ENCODE peak calls at places on chromosome 17, in ten cellular contexts. One of them, this sample, is unnamed.
A peak's percentile ranks its signal among the peaks of the same experiment; 100 is the strongest.

GRCh38 chr17:58242171-58242784 is 3.9 kb downstream of the LPO start:
- DNase-seq in body of pancreas: no peak
- DNase-seq in tibial artery: no peak
- DNase-seq in colonic mucosa: no peak
- DNase-seq in right cardiac atrium: no peak
- DNase-seq in fibroblast of lung: no peak
- DNase-seq in cardiac muscle cell: no peak
- DNase-seq in CD4-positive, alpha-beta T cell: no peak
- DNase-seq in MM.1S: no peak
- DNase-seq in CD8-positive, alpha-beta memory T cell: no peak
- DNase-seq in this sample: no peak

GRCh38 chr17:6454495-6455320 is 10.5 kb downstream of the PIMREG start:
- DNase-seq in body of pancreas: no peak
- DNase-seq in tibial artery: no peak
- DNase-seq in colonic mucosa: no peak
- DNase-seq in right cardiac atrium: no peak
- DNase-seq in fibroblast of lung: no peak
- DNase-seq in cardiac muscle cell: no peak
- DNase-seq in CD4-positive, alpha-beta T cell: no peak
- DNase-seq in MM.1S: no peak
- DNase-seq in CD8-positive, alpha-beta memory T cell: no peak
- DNase-seq in this sample: no peak

GRCh38 chr17:42560246-42560645 is 1.7 kb upstream of the COASY start:
- DNase-seq in body of pancreas: no peak
- DNase-seq in tibial artery: no peak
- DNase-seq in colonic mucosa: no peak
- DNase-seq in right cardiac atrium: no peak
- DNase-seq in fibroblast of lung: no peak
- DNase-seq in cardiac muscle cell: no peak
- DNase-seq in CD4-positive, alpha-beta T cell: no peak
- DNase-seq in MM.1S: no peak
- DNase-seq in CD8-positive, alpha-beta memory T cell: no peak
- DNase-seq in this sample: no peak

GRCh38 chr17:2792541-2793169 is 3.6 kb upstream of the RAP1GAP2 start:
- DNase-seq in body of pancreas: no peak
- DNase-seq in tibial artery: no peak
- DNase-seq in colonic mucosa: no peak
- DNase-seq in right cardiac atrium: no peak
- DNase-seq in fibroblast of lung: no peak
- DNase-seq in cardiac muscle cell: no peak
- DNase-seq in CD4-positive, alpha-beta T cell: peak; percentile 29
- DNase-seq in MM.1S: no peak
- DNase-seq in CD8-positive, alpha-beta memory T cell: peak; percentile 89
- DNase-seq in this sample: no peak

GRCh38 chr17:7435676-7436555 is 681 bp downstream of the TMEM102 start:
- DNase-seq in body of pancreas: peak; percentile 57
- DNase-seq in tibial artery: no peak
- DNase-seq in colonic mucosa: peak; percentile 75
- DNase-seq in right cardiac atrium: no peak
- DNase-seq in fibroblast of lung: no peak
- DNase-seq in cardiac muscle cell: peak; percentile 20
- DNase-seq in CD4-positive, alpha-beta T cell: peak; percentile 33
- DNase-seq in MM.1S: peak; percentile 52
- DNase-seq in CD8-positive, alpha-beta memory T cell: no peak
- DNase-seq in this sample: peak; percentile 49

GRCh38 chr17:16377804-16378400 is 3.0 kb upstream of the UBB start:
- DNase-seq in body of pancreas: peak; percentile 58
- DNase-seq in tibial artery: no peak
- DNase-seq in colonic mucosa: peak; percentile 47
- DNase-seq in right cardiac atrium: no peak
- DNase-seq in fibroblast of lung: peak; percentile 63
- DNase-seq in cardiac muscle cell: peak; percentile 65
- DNase-seq in CD4-positive, alpha-beta T cell: no peak
- DNase-seq in MM.1S: no peak
- DNase-seq in CD8-positive, alpha-beta memory T cell: no peak
- DNase-seq in this sample: no peak

GRCh38 chr17:79008666-79009387 is 737 bp downstream of the CANT1 start:
- DNase-seq in body of pancreas: no peak
- DNase-seq in tibial artery: peak; percentile 18
- DNase-seq in colonic mucosa: peak; percentile 49
- DNase-seq in right cardiac atrium: no peak
- DNase-seq in fibroblast of lung: no peak
- DNase-seq in cardiac muscle cell: no peak
- DNase-seq in CD4-positive, alpha-beta T cell: no peak
- DNase-seq in MM.1S: no peak
- DNase-seq in CD8-positive, alpha-beta memory T cell: no peak
- DNase-seq in this sample: no peak

GRCh38 chr17:2796164-2797140 is at the start of gene RAP1GAP2:
- DNase-seq in body of pancreas: no peak
- DNase-seq in tibial artery: peak; percentile 73
- DNase-seq in colonic mucosa: peak; percentile 84
- DNase-seq in right cardiac atrium: peak; percentile 68
- DNase-seq in fibroblast of lung: no peak
- DNase-seq in cardiac muscle cell: no peak
- DNase-seq in CD4-positive, alpha-beta T cell: peak; percentile 51
- DNase-seq in MM.1S: peak; percentile 62
- DNase-seq in CD8-positive, alpha-beta memory T cell: peak; percentile 86
- DNase-seq in this sample: peak; percentile 73

GRCh38 chr17:47192549-47192948 is 3.5 kb upstream of the CDC27 start:
- DNase-seq in body of pancreas: no peak
- DNase-seq in tibial artery: no peak
- DNase-seq in colonic mucosa: no peak
- DNase-seq in right cardiac atrium: no peak
- DNase-seq in fibroblast of lung: peak; percentile 69
- DNase-seq in cardiac muscle cell: no peak
- DNase-seq in CD4-positive, alpha-beta T cell: no peak
- DNase-seq in MM.1S: peak; percentile 79
- DNase-seq in CD8-positive, alpha-beta memory T cell: peak; percentile 21
- DNase-seq in this sample: no peak

GRCh38 chr17:48262982-48263586 is 155.5 kb downstream of the SNX11 start:
- DNase-seq in body of pancreas: no peak
- DNase-seq in tibial artery: no peak
- DNase-seq in colonic mucosa: no peak
- DNase-seq in right cardiac atrium: no peak
- DNase-seq in fibroblast of lung: no peak
- DNase-seq in cardiac muscle cell: peak; percentile 21
- DNase-seq in CD4-positive, alpha-beta T cell: no peak
- DNase-seq in MM.1S: peak; percentile 44
- DNase-seq in CD8-positive, alpha-beta memory T cell: no peak
- DNase-seq in this sample: no peak

GRCh38 chr17:39612291-39612894 is 4.7 kb upstream of the NEUROD2 start:
- DNase-seq in body of pancreas: no peak
- DNase-seq in tibial artery: no peak
- DNase-seq in colonic mucosa: no peak
- DNase-seq in right cardiac atrium: no peak
- DNase-seq in fibroblast of lung: no peak
- DNase-seq in cardiac muscle cell: no peak
- DNase-seq in CD4-positive, alpha-beta T cell: no peak
- DNase-seq in MM.1S: no peak
- DNase-seq in CD8-positive, alpha-beta memory T cell: no peak
- DNase-seq in this sample: no peak

GRCh38 chr17:82333279-82334171 is at the start of gene SECTM1:
- DNase-seq in body of pancreas: peak; percentile 55
- DNase-seq in tibial artery: peak; percentile 53
- DNase-seq in colonic mucosa: peak; percentile 68
- DNase-seq in right cardiac atrium: peak; percentile 57
- DNase-seq in fibroblast of lung: peak; percentile 21
- DNase-seq in cardiac muscle cell: peak; percentile 40
- DNase-seq in CD4-positive, alpha-beta T cell: no peak
- DNase-seq in MM.1S: peak; percentile 35
- DNase-seq in CD8-positive, alpha-beta memory T cell: no peak
- DNase-seq in this sample: no peak

GRCh38 chr17:66716236-66717026 is 118.5 kb upstream of the CACNG5 start:
- DNase-seq in body of pancreas: no peak
- DNase-seq in tibial artery: no peak
- DNase-seq in colonic mucosa: no peak
- DNase-seq in right cardiac atrium: no peak
- DNase-seq in fibroblast of lung: peak; percentile 39
- DNase-seq in cardiac muscle cell: peak; percentile 36
- DNase-seq in CD4-positive, alpha-beta T cell: no peak
- DNase-seq in MM.1S: no peak
- DNase-seq in CD8-positive, alpha-beta memory T cell: no peak
- DNase-seq in this sample: no peak

GRCh38 chr17:83127431-83128160 is 48.2 kb downstream of the METRNL start:
- DNase-seq in body of pancreas: no peak
- DNase-seq in tibial artery: no peak
- DNase-seq in colonic mucosa: no peak
- DNase-seq in right cardiac atrium: no peak
- DNase-seq in fibroblast of lung: no peak
- DNase-seq in cardiac muscle cell: no peak
- DNase-seq in CD4-positive, alpha-beta T cell: no peak
- DNase-seq in MM.1S: no peak
- DNase-seq in CD8-positive, alpha-beta memory T cell: no peak
- DNase-seq in this sample: no peak

DNA sequence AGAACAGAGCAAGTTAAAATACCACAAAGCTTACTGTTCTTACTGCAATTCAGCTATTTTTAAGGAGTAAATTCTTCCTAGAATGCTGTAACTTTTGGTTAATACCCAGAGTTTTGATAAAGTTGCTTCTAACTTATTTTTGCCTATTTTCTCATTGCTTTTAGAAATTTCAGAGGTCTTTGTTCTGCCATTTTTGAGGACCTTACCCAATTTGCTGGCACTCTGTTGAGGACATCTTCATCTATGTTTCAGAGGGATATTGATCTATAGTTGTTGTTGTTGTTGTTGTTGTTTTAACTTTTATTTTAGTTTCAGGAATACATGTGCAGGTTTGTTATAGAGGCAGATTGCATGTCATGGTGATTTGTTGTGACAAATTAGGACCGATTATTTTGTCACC is 111.0 kb upstream of the NACA2 start:
- DNase-seq in body of pancreas: no peak
- DNase-seq in tibial artery: no peak
- DNase-seq in colonic mucosa: no peak
- DNase-seq in right cardiac atrium: no peak
- DNase-seq in fibroblast of lung: no peak
- DNase-seq in cardiac muscle cell: no peak
- DNase-seq in CD4-positive, alpha-beta T cell: no peak
- DNase-seq in MM.1S: no peak
- DNase-seq in CD8-positive, alpha-beta memory T cell: no peak
- DNase-seq in this sample: no peak
- H3K9me3 ChIP-seq in body of pancreas: peaks cover 2% of the 10 kb centered on the region
- H3K9me3 ChIP-seq in tibial artery: peaks cover 20% of the 10 kb centered on the region
- H3K9me3 ChIP-seq in colonic mucosa: peaks cover 3% of the 10 kb centered on the region
- H3K9me3 ChIP-seq in right cardiac atrium: peaks cover 2% of the 10 kb centered on the region
- H3K9me3 ChIP-seq in fibroblast of lung: no peaks in the 10 kb centered on the region
- H3K9me3 ChIP-seq in cardiac muscle cell: no peaks in the 10 kb centered on the region
- H3K9me3 ChIP-seq in CD4-positive, alpha-beta T cell: peaks cover 40% of the 10 kb centered on the region
- H3K9me3 ChIP-seq in MM.1S: no peaks in the 10 kb centered on the region
- H3K9me3 ChIP-seq in CD8-positive, alpha-beta memory T cell: peaks cover 18% of the 10 kb centered on the region
- H3K9me3 ChIP-seq in this sample: peaks cover 9% of the 10 kb centered on the region

DNA sequence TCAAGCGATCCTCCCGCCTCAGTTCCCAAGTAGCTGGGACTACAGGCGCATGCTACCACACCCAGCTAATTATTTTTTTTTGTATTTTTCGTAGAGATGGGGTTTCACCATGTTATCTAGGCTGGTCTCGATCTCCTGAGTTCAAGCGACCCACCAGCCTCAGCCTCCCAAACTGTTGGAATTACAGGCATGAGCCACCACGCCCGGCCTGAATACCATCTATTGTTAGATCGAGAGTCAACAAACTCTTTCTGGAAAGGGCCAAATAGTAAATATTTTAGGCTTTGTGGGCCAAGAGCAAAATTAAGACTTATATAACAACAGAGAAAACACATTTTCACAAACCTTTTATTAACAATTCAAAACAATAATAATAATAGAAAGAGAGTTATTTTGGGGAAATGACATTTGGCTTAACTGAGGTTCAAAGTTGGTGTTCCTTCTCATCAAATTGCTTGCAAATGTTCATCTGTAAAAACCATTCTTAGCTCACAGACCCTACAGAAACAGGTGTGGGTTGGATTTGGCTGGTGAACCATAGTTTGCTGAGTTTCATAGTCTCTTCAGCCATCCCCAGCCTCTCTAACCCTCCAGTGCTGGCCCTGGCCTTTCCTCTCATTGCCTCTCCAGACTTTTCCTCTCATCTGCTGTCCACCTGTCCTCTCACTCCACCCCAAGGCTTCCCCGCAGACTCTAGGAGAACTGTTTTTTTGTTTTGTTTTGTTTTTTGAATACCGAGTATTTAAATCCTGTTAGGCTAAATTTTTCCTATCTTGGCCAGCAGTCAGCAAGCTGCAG is 41.4 kb downstream of the MEOX1 start:
- DNase-seq in body of pancreas: no peak
- DNase-seq in tibial artery: no peak
- DNase-seq in colonic mucosa: no peak
- DNase-seq in right cardiac atrium: no peak
- DNase-seq in fibroblast of lung: no peak
- DNase-seq in cardiac muscle cell: no peak
- DNase-seq in CD4-positive, alpha-beta T cell: no peak
- DNase-seq in MM.1S: no peak
- DNase-seq in CD8-positive, alpha-beta memory T cell: no peak
- DNase-seq in this sample: no peak
- H3K9me3 ChIP-seq in body of pancreas: no peaks in the 10 kb centered on the region
- H3K9me3 ChIP-seq in tibial artery: no peaks in the 10 kb centered on the region
- H3K9me3 ChIP-seq in colonic mucosa: no peaks in the 10 kb centered on the region
- H3K9me3 ChIP-seq in right cardiac atrium: no peaks in the 10 kb centered on the region
- H3K9me3 ChIP-seq in fibroblast of lung: no peaks in the 10 kb centered on the region
- H3K9me3 ChIP-seq in cardiac muscle cell: no peaks in the 10 kb centered on the region
- H3K9me3 ChIP-seq in CD4-positive, alpha-beta T cell: no peaks in the 10 kb centered on the region
- H3K9me3 ChIP-seq in MM.1S: no peaks in the 10 kb centered on the region
- H3K9me3 ChIP-seq in CD8-positive, alpha-beta memory T cell: no peaks in the 10 kb centered on the region
- H3K9me3 ChIP-seq in this sample: no peaks in the 10 kb centered on the region

GRCh38 chr17:53492532-53492931 is 330.2 kb upstream of the KIF2B start:
- DNase-seq in body of pancreas: no peak
- DNase-seq in tibial artery: no peak
- DNase-seq in colonic mucosa: no peak
- DNase-seq in right cardiac atrium: no peak
- DNase-seq in fibroblast of lung: no peak
- DNase-seq in cardiac muscle cell: no peak
- DNase-seq in CD4-positive, alpha-beta T cell: no peak
- DNase-seq in MM.1S: no peak
- DNase-seq in CD8-positive, alpha-beta memory T cell: no peak
- DNase-seq in this sample: no peak
- H3K9me3 ChIP-seq in body of pancreas: no peaks in the 10 kb centered on the region
- H3K9me3 ChIP-seq in tibial artery: no peaks in the 10 kb centered on the region
- H3K9me3 ChIP-seq in colonic mucosa: no peaks in the 10 kb centered on the region
- H3K9me3 ChIP-seq in right cardiac atrium: no peaks in the 10 kb centered on the region
- H3K9me3 ChIP-seq in fibroblast of lung: no peaks in the 10 kb centered on the region
- H3K9me3 ChIP-seq in cardiac muscle cell: no peaks in the 10 kb centered on the region
- H3K9me3 ChIP-seq in CD4-positive, alpha-beta T cell: no peaks in the 10 kb centered on the region
- H3K9me3 ChIP-seq in MM.1S: no peaks in the 10 kb centered on the region
- H3K9me3 ChIP-seq in CD8-positive, alpha-beta memory T cell: no peaks in the 10 kb centered on the region
- H3K9me3 ChIP-seq in this sample: no peaks in the 10 kb centered on the region

DNA sequence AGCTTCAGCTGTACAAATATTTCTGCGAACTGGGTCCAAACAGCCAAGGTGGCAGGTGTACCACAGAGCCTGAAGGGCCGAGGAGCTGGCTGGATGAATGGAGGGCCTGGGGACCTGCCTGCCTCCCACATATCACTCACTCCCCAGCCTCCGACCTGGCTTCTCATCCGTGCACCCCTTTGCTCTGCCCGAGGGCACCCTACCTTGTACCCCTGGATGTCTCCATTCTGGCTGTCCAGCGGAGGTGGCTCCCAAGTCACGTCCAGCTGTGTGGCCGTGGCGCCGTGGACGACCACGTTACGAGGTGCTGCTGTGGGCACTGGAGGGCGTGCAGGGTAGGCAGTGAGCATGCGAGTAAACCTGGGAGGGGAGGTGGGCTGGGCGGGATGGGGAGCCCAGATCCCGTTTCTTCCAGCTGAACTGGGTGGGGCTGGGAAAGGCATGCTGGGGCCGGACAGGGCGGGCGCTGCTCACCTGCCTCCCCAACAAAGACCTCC is 67.2 kb upstream of the CDC42EP4 start:
- DNase-seq in body of pancreas: no peak
- DNase-seq in tibial artery: no peak
- DNase-seq in colonic mucosa: no peak
- DNase-seq in right cardiac atrium: no peak
- DNase-seq in fibroblast of lung: no peak
- DNase-seq in cardiac muscle cell: no peak
- DNase-seq in CD4-positive, alpha-beta T cell: no peak
- DNase-seq in MM.1S: no peak
- DNase-seq in CD8-positive, alpha-beta memory T cell: no peak
- DNase-seq in this sample: no peak
- H3K9me3 ChIP-seq in body of pancreas: no peaks in the 10 kb centered on the region
- H3K9me3 ChIP-seq in tibial artery: no peaks in the 10 kb centered on the region
- H3K9me3 ChIP-seq in colonic mucosa: no peaks in the 10 kb centered on the region
- H3K9me3 ChIP-seq in right cardiac atrium: no peaks in the 10 kb centered on the region
- H3K9me3 ChIP-seq in fibroblast of lung: no peaks in the 10 kb centered on the region
- H3K9me3 ChIP-seq in cardiac muscle cell: no peaks in the 10 kb centered on the region
- H3K9me3 ChIP-seq in CD4-positive, alpha-beta T cell: no peaks in the 10 kb centered on the region
- H3K9me3 ChIP-seq in MM.1S: no peaks in the 10 kb centered on the region
- H3K9me3 ChIP-seq in CD8-positive, alpha-beta memory T cell: no peaks in the 10 kb centered on the region
- H3K9me3 ChIP-seq in this sample: no peaks in the 10 kb centered on the region